ENCODE peak calls at places on chromosomes 6 and 20, in six cellular contexts. Q is lower leg skin, Z is WTC11, A is glutamatergic neuron, C is brain microvascular endothelial cell, E is Panc1. V is an unnamed sample.

GRCh38 chr6:16572943-16573342 is 188.3 kb downstream of the ATXN1 start:
- DNase-seq in Q (no peak), Z (no peak), A (no peak), C (no peak), E (no peak), V (no peak)

GRCh38 chr6:112466378-112467151 is 119.4 kb downstream of the RFPL4B start:
- DNase-seq in Q (no peak), Z (no peak), A (no peak), C (peak), E (no peak), V (no peak)

GRCh38 chr20:32512047-32512385 is 73.1 kb downstream of the NOL4L start:
- DNase-seq in Q (no peak), Z (no peak), A (peak), C (no peak), E (no peak), V (no peak)

GRCh38 chr6:157264701-157265100 is 58.6 kb downstream of the TMEM242 start:
- DNase-seq in Q (no peak), Z (no peak), A (no peak), C (no peak), E (no peak), V (peak)

GRCh38 chr6:36701401-36701991 is 3.9 kb downstream of the RAB44 start:
- DNase-seq in Q (peak), Z (no peak), A (no peak), C (no peak), E (no peak), V (no peak)

GRCh38 chr20:19211661-19212523 is 550 bp upstream of the SLC24A3 start:
- DNase-seq in Q (no peak), Z (peak), A (peak), C (no peak), E (no peak), V (no peak)

GRCh38 chr20:23127506-23128279 is 41.6 kb upstream of the CD93 start:
- DNase-seq in Q (no peak), Z (no peak), A (no peak), C (no peak), E (no peak), V (peak)

GRCh38 chr6:158332237-158332636 is 20.0 kb downstream of the TULP4 start:
- DNase-seq in Q (no peak), Z (no peak), A (no peak), C (no peak), E (no peak), V (no peak)

GRCh38 chr6:85078071-85078470 is 313.7 kb upstream of the TBX18 start:
- DNase-seq in Q (no peak), Z (no peak), A (no peak), C (peak), E (peak), V (no peak)

GRCh38 chr20:5781798-5782750 is 31.9 kb downstream of the SHLD1 start:
- DNase-seq in Q (peak), Z (no peak), A (no peak), C (no peak), E (no peak), V (no peak)

GRCh38 chr6:583639-584038 is 73.3 kb downstream of the HUS1B start:
- DNase-seq in Q (no peak), Z (no peak), A (peak), C (no peak), E (no peak), V (no peak)

GRCh38 chr6:157831018-157831369 is 7.9 kb downstream of the SNX9 start:
- DNase-seq in Q (no peak), Z (no peak), A (no peak), C (no peak), E (no peak), V (no peak)

GRCh38 chr6:39873439-39873838 is 60.8 kb downstream of the MOCS1 start:
- DNase-seq in Q (no peak), Z (no peak), A (no peak), C (no peak), E (no peak), V (no peak)

GRCh38 chr20:62578294-62578897 is 63.9 kb upstream of the SLCO4A1 start:
- DNase-seq in Q (no peak), Z (no peak), A (no peak), C (no peak), E (no peak), V (no peak)

GRCh38 chr6:1576166-1576565 is 33.5 kb upstream of the FOXC1 start:
- DNase-seq in Q (no peak), Z (no peak), A (no peak), C (no peak), E (no peak), V (no peak)

GRCh38 chr20:57106692-57107091 is 159.7 kb downstream of the BMP7 start:
- DNase-seq in Q (no peak), Z (no peak), A (no peak), C (no peak), E (no peak), V (no peak)

GRCh38 chr6:41942045-41942851 is 640 bp upstream of the CCND3 start:
- DNase-seq in Q (no peak), Z (no peak), A (no peak), C (no peak), E (no peak), V (no peak)

GRCh38 chr6:92044312-92044711 is 1375.0 kb downstream of the EPHA7 start:
- DNase-seq in Q (no peak), Z (no peak), A (no peak), C (no peak), E (no peak), V (no peak)

GRCh38 chr6:83511901-83512681 is at the start of gene PRSS35:
- DNase-seq in Q (peak), Z (peak), A (peak), C (peak), E (no peak), V (peak)

GRCh38 chr20:47031821-47032220 is 137.2 kb downstream of the EYA2 start:
- DNase-seq in Q (no peak), Z (no peak), A (no peak), C (no peak), E (no peak), V (no peak)

GRCh38 chr6:19024737-19025136 is 637.6 kb downstream of the RNF144B start:
- DNase-seq in Q (no peak), Z (peak), A (peak), C (peak), E (peak), V (no peak)

GRCh38 chr20:21076073-21076472 is 30.1 kb downstream of the LINC00237 start:
- DNase-seq in Q (no peak), Z (no peak), A (no peak), C (no peak), E (no peak), V (no peak)

GRCh38 chr20:52340036-52340634 is 148.6 kb upstream of the ZFP64 start:
- DNase-seq in Q (no peak), Z (no peak), A (no peak), C (no peak), E (no peak), V (no peak)

GRCh38 chr6:122838060-122838780 is 49.2 kb downstream of the SMPDL3A start:
- DNase-seq in Q (no peak), Z (no peak), A (no peak), C (no peak), E (peak), V (no peak)

GRCh38 chr20:34951652-34952051 is 4.0 kb downstream of the GSS start:
- DNase-seq in Q (no peak), Z (peak), A (no peak), C (no peak), E (no peak), V (no peak)

GRCh38 chr6:17470953-17471335 is 77.5 kb downstream of the CAP2 start:
- DNase-seq in Q (no peak), Z (no peak), A (no peak), C (no peak), E (no peak), V (no peak)

GRCh38 chr20:14434379-14435136 is 97.1 kb upstream of the FLRT3 start:
- DNase-seq in Q (no peak), Z (no peak), A (no peak), C (peak), E (no peak), V (no peak)

GRCh38 chr6:77292564-77293546 is 170.4 kb downstream of the HTR1B start:
- DNase-seq in Q (no peak), Z (no peak), A (no peak), C (peak), E (peak), V (no peak)

GRCh38 chr20:37651932-37652331 is 41.9 kb upstream of the CTNNBL1 start:
- DNase-seq in Q (no peak), Z (peak), A (peak), C (no peak), E (no peak), V (no peak)

GRCh38 chr6:15763827-15764226 is 101.0 kb upstream of the DTNBP1 start:
- DNase-seq in Q (no peak), Z (no peak), A (no peak), C (peak), E (no peak), V (no peak)

GRCh38 chr6:30894381-30894780 is 10.1 kb downstream of the DDR1 start:
- DNase-seq in Q (no peak), Z (no peak), A (no peak), C (no peak), E (no peak), V (no peak)

GRCh38 chr20:2140561-2140960 is 38.9 kb downstream of the STK35 start:
- DNase-seq in Q (no peak), Z (no peak), A (no peak), C (no peak), E (no peak), V (peak)

GRCh38 chr6:133114973-133115372 is 126.2 kb upstream of the EYA4 start:
- DNase-seq in Q (no peak), Z (no peak), A (no peak), C (no peak), E (no peak), V (no peak)

DNA sequence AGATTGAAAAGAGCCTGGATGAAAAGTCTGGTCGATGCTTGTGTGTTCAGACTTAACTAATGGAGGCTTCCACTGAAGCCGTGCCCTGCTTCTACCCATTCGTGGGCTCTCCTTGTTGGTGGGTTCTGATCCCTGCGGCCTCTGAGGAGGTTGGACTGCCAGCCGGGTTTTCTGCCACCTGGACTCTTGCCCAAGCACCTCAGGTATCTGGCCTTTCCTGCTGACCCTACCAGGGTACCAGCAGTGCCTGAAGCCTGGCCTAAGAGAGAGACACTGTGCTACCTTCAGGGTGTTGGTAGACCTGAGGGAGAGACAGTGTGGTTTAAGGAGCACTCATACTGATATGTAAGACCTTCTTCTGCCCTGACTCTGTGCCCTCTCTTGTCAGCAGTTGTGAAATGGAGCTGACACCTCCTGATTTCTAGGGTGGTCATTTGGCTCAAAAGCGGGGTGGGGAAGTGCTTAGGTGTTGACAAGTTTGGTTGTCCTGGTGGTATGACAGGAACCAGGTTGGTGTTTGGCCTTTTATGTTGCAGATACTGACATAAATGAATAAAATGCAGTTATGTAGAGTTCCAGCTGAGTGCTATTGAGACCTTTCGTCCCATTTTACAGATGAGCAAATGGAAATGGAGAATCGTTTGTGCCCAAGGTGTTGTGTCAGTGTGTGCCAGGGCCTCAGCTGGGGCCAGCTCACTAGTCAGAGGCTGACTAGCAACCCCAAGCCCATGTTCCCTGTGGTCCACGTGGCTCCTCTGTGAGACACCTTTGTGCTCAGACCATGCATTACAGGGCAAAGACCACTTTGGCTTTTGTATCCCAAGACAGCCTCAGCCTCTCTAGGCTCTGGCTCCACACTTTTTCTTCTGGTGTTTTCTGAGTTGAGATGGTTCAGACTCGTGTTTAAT is 3.1 kb downstream of the PLCG1 start:
- DNase-seq in Q (no peak), Z (no peak), A (no peak), C (no peak), E (no peak), V (no peak)
- TF ChIP-seq CTCF in Q (no peak), Z (no peak), A (no peak), C (no peak), E (no peak), V (no peak)

GRCh38 chr6:135073217-135073616 is 18.6 kb upstream of the HBS1L start:
- DNase-seq in Q (no peak), Z (no peak), A (no peak), C (no peak), E (no peak), V (no peak)

GRCh38 chr6:135072753-135073152 is 18.1 kb upstream of the HBS1L start:
- DNase-seq in Q (no peak), Z (no peak), A (no peak), C (no peak), E (no peak), V (no peak)

GRCh38 chr6:135073757-135074393 is 19.3 kb upstream of the HBS1L start:
- DNase-seq in Q (no peak), Z (no peak), A (no peak), C (no peak), E (no peak), V (no peak)

DNA sequence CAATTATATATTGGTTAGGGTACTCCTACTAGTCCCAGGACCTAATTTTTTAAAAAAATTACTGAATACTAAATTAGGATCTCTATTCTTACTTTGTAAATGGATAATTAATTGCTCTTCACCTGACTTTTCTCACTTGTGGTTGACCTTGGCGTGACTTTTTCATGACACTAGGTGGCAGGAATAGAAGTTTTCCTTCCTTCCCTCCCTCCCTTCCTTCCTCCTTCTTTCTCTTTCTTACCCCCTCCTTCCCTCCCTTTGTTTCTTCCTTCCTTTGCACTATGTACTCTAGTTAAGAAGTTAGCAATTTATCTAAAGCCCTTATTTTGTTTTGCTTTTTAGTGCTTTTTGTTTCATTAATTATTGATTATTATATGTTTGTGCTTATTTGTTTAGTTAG is 20.4 kb upstream of the HBS1L start:
- DNase-seq in Q (no peak), Z (no peak), A (no peak), C (no peak), E (no peak), V (no peak)
- TF ChIP-seq CTCF in Q (no peak), Z (no peak), A (peak), C (no peak), E (no peak), V (no peak)

DNA sequence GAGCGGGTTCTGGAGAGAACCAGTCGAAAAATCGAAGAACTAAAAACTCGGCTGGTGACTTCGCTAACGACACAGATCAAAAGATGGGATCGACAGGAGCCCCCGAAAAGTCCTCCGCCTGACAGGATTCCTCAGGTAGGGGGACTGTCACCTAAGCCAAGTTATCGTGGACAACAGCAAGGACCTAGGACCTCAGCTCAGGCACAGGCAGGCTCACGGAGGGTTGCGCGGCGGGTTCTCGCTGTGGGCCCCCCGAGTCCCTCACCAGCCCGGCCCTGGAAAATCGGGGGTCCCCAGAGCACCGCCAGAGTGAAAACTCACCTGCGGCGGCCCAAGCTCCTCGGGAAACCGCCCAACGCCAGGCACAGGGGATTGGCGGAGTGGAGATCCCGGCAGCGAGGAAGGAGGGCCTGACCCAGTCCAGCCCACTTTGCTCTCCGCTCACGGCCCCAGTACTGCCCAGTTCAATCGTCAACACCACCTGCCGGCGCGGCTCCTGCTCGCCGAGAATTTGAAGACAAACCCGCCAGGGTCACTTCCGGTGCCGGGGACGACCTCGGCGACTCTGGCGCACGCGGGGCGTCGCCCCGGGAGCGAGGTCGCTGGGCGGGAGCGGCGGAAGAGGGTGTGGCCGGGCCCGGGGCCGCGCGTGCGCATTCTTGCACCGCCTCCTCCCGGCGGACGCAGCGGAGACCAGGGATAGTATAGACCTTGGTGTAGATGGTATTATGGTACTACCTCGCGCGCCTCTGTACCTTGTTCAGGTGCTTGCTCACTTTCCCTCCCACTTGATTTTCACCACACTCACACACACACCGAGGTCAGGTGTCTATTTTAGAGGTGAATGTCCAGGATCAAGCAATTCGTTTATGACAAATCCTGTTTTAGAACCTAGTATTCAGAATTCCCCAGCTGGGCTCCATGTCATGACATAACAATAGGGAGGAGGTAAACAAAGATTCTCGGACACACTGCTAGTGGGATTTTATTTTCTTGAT is at the start of gene KATNA1:
- DNase-seq in Q (peak), Z (peak), A (peak), C (peak), E (peak), V (peak)
- TF ChIP-seq CTCF in Q (no peak), Z (no peak), A (no peak), C (no peak), E (no peak), V (no peak)

DNA sequence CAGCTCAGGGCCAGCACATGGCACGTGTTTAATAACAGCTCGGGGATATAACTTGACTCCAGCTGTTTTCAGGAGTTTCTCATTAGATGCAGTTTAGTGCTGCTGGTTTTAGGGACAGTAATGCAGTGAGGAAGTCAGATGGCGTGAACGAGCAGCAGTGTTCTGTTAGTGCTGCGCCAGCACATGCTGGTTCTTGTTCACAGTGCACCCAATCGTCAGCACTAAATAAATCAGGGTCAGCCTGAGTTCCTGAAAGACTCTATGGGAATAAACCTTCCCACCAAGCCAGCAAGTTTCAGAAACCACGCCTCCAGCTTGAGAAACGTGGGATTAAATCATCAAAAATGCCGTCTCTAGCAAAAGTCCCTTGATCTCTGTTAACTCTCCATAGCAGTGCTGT is 235.9 kb upstream of the SUPT3H start:
- DNase-seq in Q (no peak), Z (no peak), A (no peak), C (peak), E (no peak), V (no peak)
- TF ChIP-seq CTCF in Q (no peak), Z (no peak), A (no peak), C (no peak), E (no peak), V (no peak)

DNA sequence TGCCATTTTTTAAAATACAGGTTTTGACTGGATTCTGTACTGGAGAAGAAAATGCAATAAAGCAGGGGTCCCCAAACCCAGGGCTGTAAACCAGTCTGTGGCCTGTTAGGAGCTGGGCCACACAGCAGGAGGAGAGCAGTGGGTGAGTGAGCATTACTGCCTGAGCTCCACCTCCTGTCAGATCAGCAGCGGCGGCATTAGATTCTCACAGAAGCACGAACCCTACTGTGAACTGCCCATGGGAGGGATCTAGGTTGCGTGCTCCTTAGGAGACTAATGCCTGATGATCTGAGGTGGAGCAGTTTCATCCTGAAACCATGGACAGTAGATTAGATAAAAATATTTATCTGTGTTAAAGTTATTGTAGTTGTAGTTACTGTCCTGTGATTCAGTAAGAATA is 21.1 kb upstream of the FBXO9 start:
- DNase-seq in Q (no peak), Z (peak), A (peak), C (peak), E (no peak), V (no peak)
- TF ChIP-seq CTCF in Q (no peak), Z (no peak), A (no peak), C (no peak), E (no peak), V (no peak)

GRCh38 chr6:97586344-97586743 is 303.3 kb upstream of the MMS22L start:
- DNase-seq in Q (no peak), Z (no peak), A (no peak), C (peak), E (no peak), V (no peak)
- TF ChIP-seq CTCF in Q (no peak), Z (no peak), A (no peak), C (peak), E (peak), V (no peak)

GRCh38 chr6:151275566-151275965 is 35.8 kb downstream of the AKAP12 start:
- DNase-seq in Q (no peak), Z (no peak), A (no peak), C (no peak), E (no peak), V (no peak)

GRCh38 chr6:151275121-151275520 is 35.4 kb downstream of the AKAP12 start:
- DNase-seq in Q (no peak), Z (no peak), A (no peak), C (no peak), E (no peak), V (no peak)

GRCh38 chr6:151279891-151280290 is 40.1 kb downstream of the AKAP12 start:
- DNase-seq in Q (no peak), Z (no peak), A (no peak), C (no peak), E (no peak), V (no peak)

GRCh38 chr6:151276112-151276745 is 36.5 kb downstream of the AKAP12 start:
- DNase-seq in Q (no peak), Z (no peak), A (peak), C (peak), E (no peak), V (peak)
- TF ChIP-seq CTCF in Q (no peak), Z (no peak), A (peak), C (no peak), E (no peak), V (no peak)

GRCh38 chr6:155152211-155153076 is 111.4 kb upstream of the CLDN20 start:
- DNase-seq in Q (peak), Z (peak), A (peak), C (no peak), E (no peak), V (no peak)
- TF ChIP-seq CTCF in Q (no peak), Z (peak), A (no peak), C (peak), E (no peak), V (no peak)

V was measured in tibial artery.